ENCODE peak calls at places on chromosomes 6 and 20, in eight cellular contexts. One of them, this sample, is unnamed. For H3K27me3, the result is how much of the 10 kb centered on the place peaks cover.

GRCh38 chr20:59207742-59208357 is 44.2 kb downstream of the ZNF831 start:
- DNase-seq in small intestine: peak
- DNase-seq in mammary epithelial cell: peak
- DNase-seq in GM23248: peak
- DNase-seq in stomach: peak
- DNase-seq in fibroblast of lung: no peak
- DNase-seq in heart left ventricle: peak
- DNase-seq in ascending aorta: no peak
- DNase-seq in this sample: no peak

GRCh38 chr6:144854654-144855053 is 569.5 kb downstream of the UTRN start:
- DNase-seq in small intestine: no peak
- DNase-seq in mammary epithelial cell: no peak
- DNase-seq in GM23248: no peak
- DNase-seq in stomach: no peak
- DNase-seq in fibroblast of lung: no peak
- DNase-seq in heart left ventricle: no peak
- DNase-seq in ascending aorta: no peak
- DNase-seq in this sample: no peak

GRCh38 chr6:121732641-121733040 is 297.2 kb downstream of the GJA1 start:
- DNase-seq in small intestine: no peak
- DNase-seq in mammary epithelial cell: no peak
- DNase-seq in GM23248: no peak
- DNase-seq in stomach: no peak
- DNase-seq in fibroblast of lung: peak
- DNase-seq in heart left ventricle: no peak
- DNase-seq in ascending aorta: no peak
- DNase-seq in this sample: no peak

GRCh38 chr20:57851786-57852185 is 142.0 kb upstream of the PMEPA1 start:
- DNase-seq in small intestine: no peak
- DNase-seq in mammary epithelial cell: no peak
- DNase-seq in GM23248: no peak
- DNase-seq in stomach: no peak
- DNase-seq in fibroblast of lung: peak
- DNase-seq in heart left ventricle: no peak
- DNase-seq in ascending aorta: no peak
- DNase-seq in this sample: no peak

GRCh38 chr6:157955675-157956074 is 26.0 kb upstream of the SYNJ2 start:
- DNase-seq in small intestine: no peak
- DNase-seq in mammary epithelial cell: no peak
- DNase-seq in GM23248: no peak
- DNase-seq in stomach: no peak
- DNase-seq in fibroblast of lung: no peak
- DNase-seq in heart left ventricle: no peak
- DNase-seq in ascending aorta: no peak
- DNase-seq in this sample: no peak

GRCh38 chr20:24403410-24403809 is 66.0 kb upstream of the SYNDIG1 start:
- DNase-seq in small intestine: no peak
- DNase-seq in mammary epithelial cell: peak
- DNase-seq in GM23248: no peak
- DNase-seq in stomach: no peak
- DNase-seq in fibroblast of lung: peak
- DNase-seq in heart left ventricle: no peak
- DNase-seq in ascending aorta: no peak
- DNase-seq in this sample: no peak

GRCh38 chr6:18424201-18424600 is 37.1 kb downstream of the RNF144B start:
- DNase-seq in small intestine: no peak
- DNase-seq in mammary epithelial cell: no peak
- DNase-seq in GM23248: no peak
- DNase-seq in stomach: no peak
- DNase-seq in fibroblast of lung: no peak
- DNase-seq in heart left ventricle: no peak
- DNase-seq in ascending aorta: no peak
- DNase-seq in this sample: no peak

GRCh38 chr20:37693203-37693602 is 627 bp upstream of the CTNNBL1 start:
- DNase-seq in small intestine: no peak
- DNase-seq in mammary epithelial cell: no peak
- DNase-seq in GM23248: peak
- DNase-seq in stomach: no peak
- DNase-seq in fibroblast of lung: no peak
- DNase-seq in heart left ventricle: no peak
- DNase-seq in ascending aorta: no peak
- DNase-seq in this sample: no peak

GRCh38 chr6:15508363-15509330 is 154.2 kb downstream of the DTNBP1 start:
- DNase-seq in small intestine: no peak
- DNase-seq in mammary epithelial cell: no peak
- DNase-seq in GM23248: no peak
- DNase-seq in stomach: no peak
- DNase-seq in fibroblast of lung: no peak
- DNase-seq in heart left ventricle: no peak
- DNase-seq in ascending aorta: no peak
- DNase-seq in this sample: no peak

GRCh38 chr6:41492261-41492891 is 53.8 kb upstream of the FOXP4 start:
- DNase-seq in small intestine: no peak
- DNase-seq in mammary epithelial cell: no peak
- DNase-seq in GM23248: no peak
- DNase-seq in stomach: no peak
- DNase-seq in fibroblast of lung: no peak
- DNase-seq in heart left ventricle: no peak
- DNase-seq in ascending aorta: no peak
- DNase-seq in this sample: no peak

GRCh38 chr20:32411955-32412706 is 54.0 kb downstream of the ASXL1 start:
- DNase-seq in small intestine: no peak
- DNase-seq in mammary epithelial cell: no peak
- DNase-seq in GM23248: no peak
- DNase-seq in stomach: no peak
- DNase-seq in fibroblast of lung: no peak
- DNase-seq in heart left ventricle: no peak
- DNase-seq in ascending aorta: no peak
- DNase-seq in this sample: peak

GRCh38 chr6:168447741-168448140 is 6.8 kb downstream of the SMOC2 start:
- DNase-seq in small intestine: no peak
- DNase-seq in mammary epithelial cell: no peak
- DNase-seq in GM23248: no peak
- DNase-seq in stomach: no peak
- DNase-seq in fibroblast of lung: no peak
- DNase-seq in heart left ventricle: no peak
- DNase-seq in ascending aorta: no peak
- DNase-seq in this sample: no peak

GRCh38 chr6:31559958-31560696 is 12.0 kb upstream of the LTA start:
- DNase-seq in small intestine: peak
- DNase-seq in mammary epithelial cell: peak
- DNase-seq in GM23248: peak
- DNase-seq in stomach: no peak
- DNase-seq in fibroblast of lung: peak
- DNase-seq in heart left ventricle: peak
- DNase-seq in ascending aorta: no peak
- DNase-seq in this sample: peak

GRCh38 chr6:124055986-124056385 is 252.3 kb downstream of the NKAIN2 start:
- DNase-seq in small intestine: no peak
- DNase-seq in mammary epithelial cell: no peak
- DNase-seq in GM23248: no peak
- DNase-seq in stomach: no peak
- DNase-seq in fibroblast of lung: no peak
- DNase-seq in heart left ventricle: no peak
- DNase-seq in ascending aorta: no peak
- DNase-seq in this sample: no peak

GRCh38 chr20:64045346-64046011 is 4.0 kb downstream of the SOX18 start:
- DNase-seq in small intestine: no peak
- DNase-seq in mammary epithelial cell: no peak
- DNase-seq in GM23248: no peak
- DNase-seq in stomach: no peak
- DNase-seq in fibroblast of lung: no peak
- DNase-seq in heart left ventricle: peak
- DNase-seq in ascending aorta: no peak
- DNase-seq in this sample: no peak
- H3K27me3 ChIP-seq in small intestine: under half
- H3K27me3 ChIP-seq in mammary epithelial cell: under half
- H3K27me3 ChIP-seq in GM23248: under half
- H3K27me3 ChIP-seq in stomach: half or more
- H3K27me3 ChIP-seq in fibroblast of lung: under half
- H3K27me3 ChIP-seq in heart left ventricle: half or more
- H3K27me3 ChIP-seq in ascending aorta: under half
- H3K27me3 ChIP-seq in this sample: under half

DNA sequence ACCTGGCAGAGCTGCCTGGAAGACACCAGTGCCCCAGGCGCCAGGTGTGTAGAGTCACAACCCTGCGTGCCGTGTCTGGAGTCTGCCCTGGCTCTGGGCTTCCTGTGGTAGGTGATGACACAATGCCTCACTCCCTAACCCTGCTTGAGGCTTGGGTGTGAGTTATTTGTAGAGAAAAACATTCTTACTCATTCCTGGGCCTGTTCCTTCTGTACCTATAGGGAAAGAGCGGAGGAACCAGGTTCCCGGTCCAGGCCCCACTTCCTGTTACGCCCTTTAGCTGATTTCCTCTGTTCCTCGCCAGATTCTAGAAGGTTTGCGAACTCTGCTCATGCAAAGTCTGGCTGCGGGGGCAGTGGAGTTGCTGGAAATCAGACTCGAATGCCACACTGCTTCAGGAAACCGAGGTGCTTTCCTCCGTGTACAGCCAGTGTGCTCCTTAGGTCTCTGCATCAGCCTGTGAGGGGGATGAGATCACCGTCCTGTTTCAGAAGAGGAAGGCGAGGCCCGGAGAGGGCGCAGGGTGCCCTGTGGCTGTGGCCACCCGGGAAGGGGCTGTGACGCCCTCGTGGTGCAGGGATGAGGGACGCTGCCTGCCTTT is 67.1 kb upstream of the DUSP22 start:
- DNase-seq in small intestine: no peak
- DNase-seq in mammary epithelial cell: peak
- DNase-seq in GM23248: no peak
- DNase-seq in stomach: no peak
- DNase-seq in fibroblast of lung: no peak
- DNase-seq in heart left ventricle: peak
- DNase-seq in ascending aorta: no peak
- DNase-seq in this sample: peak
- H3K27me3 ChIP-seq in small intestine: under half
- H3K27me3 ChIP-seq in mammary epithelial cell: under half
- H3K27me3 ChIP-seq in GM23248: under half
- H3K27me3 ChIP-seq in stomach: under half
- H3K27me3 ChIP-seq in fibroblast of lung: under half
- H3K27me3 ChIP-seq in heart left ventricle: under half
- H3K27me3 ChIP-seq in ascending aorta: under half
- H3K27me3 ChIP-seq in this sample: under half

GRCh38 chr20:53048387-53048786 is 76.2 kb downstream of the TSHZ2 start:
- DNase-seq in small intestine: no peak
- DNase-seq in mammary epithelial cell: no peak
- DNase-seq in GM23248: no peak
- DNase-seq in stomach: no peak
- DNase-seq in fibroblast of lung: no peak
- DNase-seq in heart left ventricle: no peak
- DNase-seq in ascending aorta: no peak
- DNase-seq in this sample: no peak

GRCh38 chr20:53045941-53046340 is 73.8 kb downstream of the TSHZ2 start:
- DNase-seq in small intestine: no peak
- DNase-seq in mammary epithelial cell: no peak
- DNase-seq in GM23248: no peak
- DNase-seq in stomach: no peak
- DNase-seq in fibroblast of lung: no peak
- DNase-seq in heart left ventricle: no peak
- DNase-seq in ascending aorta: no peak
- DNase-seq in this sample: no peak

GRCh38 chr20:53050338-53050737 is 78.2 kb downstream of the TSHZ2 start:
- DNase-seq in small intestine: no peak
- DNase-seq in mammary epithelial cell: peak
- DNase-seq in GM23248: peak
- DNase-seq in stomach: no peak
- DNase-seq in fibroblast of lung: no peak
- DNase-seq in heart left ventricle: no peak
- DNase-seq in ascending aorta: no peak
- DNase-seq in this sample: no peak

GRCh38 chr20:53044296-53044695 is 72.1 kb downstream of the TSHZ2 start:
- DNase-seq in small intestine: no peak
- DNase-seq in mammary epithelial cell: no peak
- DNase-seq in GM23248: no peak
- DNase-seq in stomach: no peak
- DNase-seq in fibroblast of lung: no peak
- DNase-seq in heart left ventricle: no peak
- DNase-seq in ascending aorta: no peak
- DNase-seq in this sample: no peak

GRCh38 chr20:53047203-53047602 is 75.0 kb downstream of the TSHZ2 start:
- DNase-seq in small intestine: no peak
- DNase-seq in mammary epithelial cell: no peak
- DNase-seq in GM23248: no peak
- DNase-seq in stomach: no peak
- DNase-seq in fibroblast of lung: no peak
- DNase-seq in heart left ventricle: no peak
- DNase-seq in ascending aorta: no peak
- DNase-seq in this sample: no peak
- H3K27me3 ChIP-seq in small intestine: under half
- H3K27me3 ChIP-seq in mammary epithelial cell: under half
- H3K27me3 ChIP-seq in GM23248: under half
- H3K27me3 ChIP-seq in stomach: under half
- H3K27me3 ChIP-seq in fibroblast of lung: under half
- H3K27me3 ChIP-seq in heart left ventricle: under half
- H3K27me3 ChIP-seq in ascending aorta: under half
- H3K27me3 ChIP-seq in this sample: under half

GRCh38 chr6:106473807-106474206 is 113.3 kb downstream of the CRYBG1 start:
- DNase-seq in small intestine: no peak
- DNase-seq in mammary epithelial cell: peak
- DNase-seq in GM23248: peak
- DNase-seq in stomach: no peak
- DNase-seq in fibroblast of lung: peak
- DNase-seq in heart left ventricle: no peak
- DNase-seq in ascending aorta: no peak
- DNase-seq in this sample: no peak
- H3K27me3 ChIP-seq in small intestine: under half
- H3K27me3 ChIP-seq in mammary epithelial cell: under half
- H3K27me3 ChIP-seq in GM23248: under half
- H3K27me3 ChIP-seq in stomach: under half
- H3K27me3 ChIP-seq in fibroblast of lung: under half
- H3K27me3 ChIP-seq in heart left ventricle: under half
- H3K27me3 ChIP-seq in ascending aorta: under half
- H3K27me3 ChIP-seq in this sample: under half

DNA sequence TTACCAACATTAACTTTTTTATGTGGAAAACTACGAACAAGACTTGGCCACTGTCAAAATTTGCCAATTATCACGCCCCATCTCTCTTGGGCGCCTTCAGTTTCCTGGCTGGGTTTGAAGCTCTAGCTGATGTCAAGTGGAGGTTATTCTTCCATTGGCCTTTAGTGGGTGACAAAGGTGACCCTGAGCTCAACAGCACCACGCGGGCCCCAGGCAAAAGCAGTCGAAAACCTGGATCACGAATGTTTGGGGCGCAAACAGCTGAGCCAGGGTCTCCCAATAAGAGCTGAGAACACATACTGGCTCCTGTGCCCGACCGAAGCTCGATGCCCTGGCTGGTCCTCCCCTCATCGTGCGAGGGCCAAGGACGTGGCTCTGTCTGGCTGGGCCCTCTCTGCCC is 26.8 kb downstream of the SLC17A9 start:
- DNase-seq in small intestine: no peak
- DNase-seq in mammary epithelial cell: no peak
- DNase-seq in GM23248: no peak
- DNase-seq in stomach: no peak
- DNase-seq in fibroblast of lung: no peak
- DNase-seq in heart left ventricle: no peak
- DNase-seq in ascending aorta: no peak
- DNase-seq in this sample: no peak
- H3K27me3 ChIP-seq in small intestine: under half
- H3K27me3 ChIP-seq in mammary epithelial cell: under half
- H3K27me3 ChIP-seq in GM23248: under half
- H3K27me3 ChIP-seq in stomach: half or more
- H3K27me3 ChIP-seq in fibroblast of lung: under half
- H3K27me3 ChIP-seq in heart left ventricle: half or more
- H3K27me3 ChIP-seq in ascending aorta: under half
- H3K27me3 ChIP-seq in this sample: under half